ENCODE peak calls at places on chromosomes 12 and 14, in ten cellular contexts. One of them, this sample, is unnamed.
A peak's percentile ranks its signal among the peaks of the same experiment; 100 is the strongest.

GRCh38 chr12:32544893-32545292 is 134.2 kb upstream of the DNM1L start:
- DNase-seq in left lobe of liver: no peak
- DNase-seq in NCI-H146: no peak
- DNase-seq in IMR-90: no peak
- DNase-seq in hypothalamus: no peak
- DNase-seq in H4: no peak
- DNase-seq in GM20000: no peak
- DNase-seq in K562: no peak
- DNase-seq in activated naive CD4-positive, alpha-beta T cell treated with anti-CD3 and anti-CD28 coated beads for 36 hours: no peak
- DNase-seq in GF-D8: no peak
- DNase-seq in this sample: no peak

GRCh38 chr14:59474172-59474571 is 9.0 kb upstream of the GPR135 start:
- DNase-seq in activated naive CD4-positive, alpha-beta T cell treated with anti-CD3 and anti-CD28 coated beads for 36 hours: no peak
- DNase-seq in GM20000: no peak
- DNase-seq in NCI-H146: no peak
- DNase-seq in K562: no peak
- DNase-seq in hypothalamus: no peak
- DNase-seq in GF-D8: no peak
- DNase-seq in IMR-90: peak; percentile 72
- DNase-seq in H4: no peak
- DNase-seq in left lobe of liver: no peak
- DNase-seq in this sample: no peak

GRCh38 chr12:31732926-31733548 is 4.2 kb upstream of the AMN1 start:
- DNase-seq in K562: peak; percentile 62
- DNase-seq in hypothalamus: no peak
- DNase-seq in left lobe of liver: no peak
- DNase-seq in IMR-90: peak; percentile 83
- DNase-seq in NCI-H146: peak; percentile 47
- DNase-seq in activated naive CD4-positive, alpha-beta T cell treated with anti-CD3 and anti-CD28 coated beads for 36 hours: peak; percentile 77
- DNase-seq in GM20000: no peak
- DNase-seq in H4: peak; percentile 92
- DNase-seq in GF-D8: no peak
- DNase-seq in this sample: peak; percentile 81

GRCh38 chr14:37901978-37902377 is 305.7 kb upstream of the SSTR1 start:
- DNase-seq in GF-D8: no peak
- DNase-seq in left lobe of liver: no peak
- DNase-seq in hypothalamus: no peak
- DNase-seq in H4: peak; percentile 17
- DNase-seq in K562: no peak
- DNase-seq in GM20000: no peak
- DNase-seq in NCI-H146: no peak
- DNase-seq in IMR-90: peak; percentile 65
- DNase-seq in activated naive CD4-positive, alpha-beta T cell treated with anti-CD3 and anti-CD28 coated beads for 36 hours: no peak
- DNase-seq in this sample: no peak

GRCh38 chr12:67155863-67156262 is 113.3 kb upstream of the CAND1 start:
- DNase-seq in left lobe of liver: no peak
- DNase-seq in hypothalamus: no peak
- DNase-seq in H4: peak; percentile 74
- DNase-seq in activated naive CD4-positive, alpha-beta T cell treated with anti-CD3 and anti-CD28 coated beads for 36 hours: no peak
- DNase-seq in GM20000: no peak
- DNase-seq in K562: no peak
- DNase-seq in NCI-H146: no peak
- DNase-seq in GF-D8: no peak
- DNase-seq in IMR-90: peak; percentile 37
- DNase-seq in this sample: no peak

GRCh38 chr14:104973215-104974145 is 4.7 kb downstream of the AHNAK2 start:
- DNase-seq in NCI-H146: no peak
- DNase-seq in K562: no peak
- DNase-seq in H4: peak; percentile 96
- DNase-seq in activated naive CD4-positive, alpha-beta T cell treated with anti-CD3 and anti-CD28 coated beads for 36 hours: no peak
- DNase-seq in hypothalamus: peak; percentile 51
- DNase-seq in IMR-90: peak; percentile 94
- DNase-seq in left lobe of liver: no peak
- DNase-seq in GF-D8: no peak
- DNase-seq in GM20000: no peak
- DNase-seq in this sample: peak; percentile 92

GRCh38 chr14:22266141-22266442 is 322.9 kb downstream of the DAD1 start:
- DNase-seq in GF-D8: no peak
- DNase-seq in hypothalamus: no peak
- DNase-seq in NCI-H146: no peak
- DNase-seq in K562: no peak
- DNase-seq in activated naive CD4-positive, alpha-beta T cell treated with anti-CD3 and anti-CD28 coated beads for 36 hours: no peak
- DNase-seq in IMR-90: peak; percentile 18
- DNase-seq in H4: no peak
- DNase-seq in left lobe of liver: no peak
- DNase-seq in GM20000: no peak
- DNase-seq in this sample: no peak

GRCh38 chr12:131622422-131622955 is 88.4 kb upstream of the SFSWAP start:
- DNase-seq in H4: no peak
- DNase-seq in IMR-90: no peak
- DNase-seq in K562: no peak
- DNase-seq in GF-D8: no peak
- DNase-seq in left lobe of liver: no peak
- DNase-seq in GM20000: no peak
- DNase-seq in NCI-H146: no peak
- DNase-seq in activated naive CD4-positive, alpha-beta T cell treated with anti-CD3 and anti-CD28 coated beads for 36 hours: no peak
- DNase-seq in hypothalamus: no peak
- DNase-seq in this sample: no peak

GRCh38 chr14:55681088-55681487 is 101.1 kb downstream of the KTN1 start:
- DNase-seq in hypothalamus: no peak
- DNase-seq in GF-D8: no peak
- DNase-seq in activated naive CD4-positive, alpha-beta T cell treated with anti-CD3 and anti-CD28 coated beads for 36 hours: no peak
- DNase-seq in left lobe of liver: no peak
- DNase-seq in GM20000: no peak
- DNase-seq in NCI-H146: no peak
- DNase-seq in IMR-90: no peak
- DNase-seq in H4: no peak
- DNase-seq in K562: no peak
- DNase-seq in this sample: no peak

GRCh38 chr12:92505373-92506340 is 197.1 kb upstream of the PLEKHG7 start:
- DNase-seq in left lobe of liver: peak; percentile 59
- DNase-seq in NCI-H146: peak; percentile 27
- DNase-seq in IMR-90: peak; percentile 50
- DNase-seq in H4: no peak
- DNase-seq in GF-D8: peak; percentile 15
- DNase-seq in K562: peak; percentile 23
- DNase-seq in activated naive CD4-positive, alpha-beta T cell treated with anti-CD3 and anti-CD28 coated beads for 36 hours: peak; percentile 77
- DNase-seq in hypothalamus: no peak
- DNase-seq in GM20000: peak; percentile 26
- DNase-seq in this sample: no peak

GRCh38 chr14:89767861-89768268 is 186.7 kb downstream of the EFCAB11 start:
- DNase-seq in H4: peak; percentile 51
- DNase-seq in left lobe of liver: peak; percentile 58
- DNase-seq in GM20000: peak; percentile 50
- DNase-seq in activated naive CD4-positive, alpha-beta T cell treated with anti-CD3 and anti-CD28 coated beads for 36 hours: peak; percentile 86
- DNase-seq in IMR-90: peak; percentile 63
- DNase-seq in hypothalamus: no peak
- DNase-seq in K562: peak; percentile 6
- DNase-seq in GF-D8: no peak
- DNase-seq in NCI-H146: no peak
- DNase-seq in this sample: peak; percentile 41

GRCh38 chr14:100824946-100825690 is 800 bp upstream of the MEG3 start:
- DNase-seq in activated naive CD4-positive, alpha-beta T cell treated with anti-CD3 and anti-CD28 coated beads for 36 hours: no peak
- DNase-seq in left lobe of liver: no peak
- DNase-seq in GM20000: no peak
- DNase-seq in IMR-90: no peak
- DNase-seq in K562: no peak
- DNase-seq in GF-D8: no peak
- DNase-seq in H4: no peak
- DNase-seq in hypothalamus: no peak
- DNase-seq in NCI-H146: no peak
- DNase-seq in this sample: no peak

GRCh38 chr12:84497819-84498218 is 414.8 kb downstream of the SLC6A15 start:
- DNase-seq in GF-D8: no peak
- DNase-seq in H4: peak; percentile 13
- DNase-seq in IMR-90: no peak
- DNase-seq in GM20000: no peak
- DNase-seq in activated naive CD4-positive, alpha-beta T cell treated with anti-CD3 and anti-CD28 coated beads for 36 hours: peak; percentile 9
- DNase-seq in hypothalamus: no peak
- DNase-seq in K562: no peak
- DNase-seq in left lobe of liver: no peak
- DNase-seq in NCI-H146: peak; percentile 57
- DNase-seq in this sample: no peak

GRCh38 chr14:64147126-64147790 is 146.9 kb downstream of the ESR2 start:
- DNase-seq in IMR-90: peak; percentile 71
- DNase-seq in hypothalamus: no peak
- DNase-seq in H4: no peak
- DNase-seq in K562: no peak
- DNase-seq in activated naive CD4-positive, alpha-beta T cell treated with anti-CD3 and anti-CD28 coated beads for 36 hours: no peak
- DNase-seq in GF-D8: no peak
- DNase-seq in left lobe of liver: no peak
- DNase-seq in GM20000: no peak
- DNase-seq in NCI-H146: no peak
- DNase-seq in this sample: no peak

GRCh38 chr12:65948320-65949008 is 124.2 kb downstream of the HMGA2 start:
- DNase-seq in K562: no peak
- DNase-seq in H4: peak; percentile 88
- DNase-seq in IMR-90: peak; percentile 96
- DNase-seq in GF-D8: no peak
- DNase-seq in GM20000: no peak
- DNase-seq in NCI-H146: no peak
- DNase-seq in hypothalamus: peak; percentile 27
- DNase-seq in activated naive CD4-positive, alpha-beta T cell treated with anti-CD3 and anti-CD28 coated beads for 36 hours: no peak
- DNase-seq in left lobe of liver: peak; percentile 48
- DNase-seq in this sample: peak; percentile 46

GRCh38 chr14:48563465-48563864 is 888.1 kb upstream of the MDGA2 start:
- DNase-seq in GM20000: no peak
- DNase-seq in NCI-H146: no peak
- DNase-seq in H4: no peak
- DNase-seq in GF-D8: no peak
- DNase-seq in left lobe of liver: no peak
- DNase-seq in activated naive CD4-positive, alpha-beta T cell treated with anti-CD3 and anti-CD28 coated beads for 36 hours: no peak
- DNase-seq in K562: no peak
- DNase-seq in hypothalamus: no peak
- DNase-seq in IMR-90: peak; percentile 22
- DNase-seq in this sample: no peak